ENCODE peak calls at places on chromosomes 2 and 18, in ten cellular contexts. P is stimulated activated CD8-positive, alpha-beta memory T cell treated with anti-CD3 and anti-CD28 coated beads, Interleukin-12 subunit alpha, Interleukin-12 subunit beta, amount 100 ng/mL, for 4 hours; Z is fibroblast of the conjunctiva; O is T-cell; V is AML-193; L is activated effector memory CD4-positive, alpha-beta T cell treated with Interleukin-2 at 50 U/mL for 16 hours; T is WERI-Rb-1; Q is mesothelial cell of epicardium; W is NCI-H2081; J is T-helper 17 cell. G is an unnamed sample.
A peak's percentile ranks its signal among the peaks of the same experiment; 100 is the strongest.

GRCh38 chr2:53075760-53076159 is 691.8 kb upstream of the CHAC2 start:
- DNase-seq in O (no peak), W (no peak), Q (peak; percentile 54), L (no peak), P (no peak), Z (no peak), V (no peak), T (no peak), J (no peak), G (no peak)

GRCh38 chr2:230902180-230902899 is 22.7 kb downstream of the GPR55 start:
- DNase-seq in L (peak; percentile 23), W (no peak), O (peak; percentile 49), P (no peak), T (peak; percentile 69), Z (peak; percentile 54), Q (no peak), V (peak; percentile 65), J (no peak), G (no peak)

GRCh38 chr2:17257194-17257909 is 260.9 kb downstream of the RAD51AP2 start:
- DNase-seq in L (no peak), J (no peak), Z (no peak), V (no peak), Q (no peak), T (no peak), O (no peak), P (no peak), W (no peak), G (peak; percentile 29)

GRCh38 chr2:235940330-235940729 is 227.9 kb downstream of the GBX2 start:
- DNase-seq in Z (peak; percentile 31), P (no peak), V (no peak), L (no peak), Q (no peak), O (no peak), W (no peak), T (no peak), J (no peak), G (peak; percentile 34)

GRCh38 chr2:16039823-16040222 is 99.5 kb downstream of the MYCN start:
- DNase-seq in J (no peak), W (no peak), O (no peak), Q (no peak), T (no peak), L (no peak), V (no peak), Z (no peak), P (no peak), G (no peak)

GRCh38 chr2:15584767-15585469 is 6.8 kb upstream of the DDX1 start:
- DNase-seq in T (no peak), V (no peak), W (no peak), O (no peak), P (no peak), J (no peak), L (no peak), Q (no peak), Z (no peak), G (no peak)

GRCh38 chr18:45106331-45106774 is 425.7 kb downstream of the SETBP1 start:
- DNase-seq in V (peak; percentile 81), Q (no peak), O (no peak), Z (no peak), T (no peak), J (no peak), L (no peak), P (peak; percentile 4), W (no peak), G (no peak)

GRCh38 chr2:237744613-237745249 is 53.8 kb upstream of the RBM44 start:
- DNase-seq in W (peak; percentile 44), V (no peak), O (peak; percentile 70), Q (peak; percentile 94), Z (no peak), L (peak; percentile 63), P (peak; percentile 56), T (peak; percentile 70), J (peak; percentile 65), G (peak; percentile 18)

GRCh38 chr2:158045362-158045761 is 56.3 kb upstream of the UPP2 start:
- DNase-seq in T (peak; percentile 33), Q (no peak), W (no peak), O (no peak), J (no peak), L (no peak), Z (no peak), P (no peak), V (peak; percentile 4), G (no peak)

GRCh38 chr18:74197705-74198341 is 49.5 kb downstream of the TIMM21 start:
- DNase-seq in Z (no peak), P (no peak), W (no peak), T (no peak), Q (no peak), J (no peak), O (no peak), L (no peak), V (no peak), G (no peak)

GRCh38 chr2:241859436-241860183 is 916 bp upstream of the PDCD1 start:
- DNase-seq in J (peak; percentile 33), O (no peak), P (peak; percentile 58), L (no peak), W (no peak), V (no peak), T (peak; percentile 47), Z (no peak), Q (no peak), G (no peak)

GRCh38 chr2:37211939-37212338 is 15.6 kb downstream of the CEBPZOS start:
- DNase-seq in P (no peak), V (no peak), L (no peak), Z (no peak), Q (no peak), T (no peak), O (no peak), J (no peak), W (no peak), G (no peak)

GRCh38 chr2:68292108-68292710 is 27.5 kb downstream of the CNRIP1 start:
- DNase-seq in P (no peak), V (peak; percentile 39), Z (peak; percentile 10), T (peak; percentile 27), L (no peak), W (no peak), Q (no peak), O (no peak), J (no peak), G (no peak)

GRCh38 chr2:133140620-133141019 is 427.6 kb downstream of the NCKAP5 start:
- DNase-seq in P (no peak), L (no peak), O (no peak), J (no peak), W (no peak), T (no peak), V (no peak), Z (no peak), Q (no peak), G (no peak)

GRCh38 chr2:136527560-136527959 is 237.8 kb upstream of the THSD7B start:
- DNase-seq in J (no peak), P (no peak), Z (no peak), T (no peak), Q (no peak), O (no peak), L (no peak), V (peak; percentile 15), W (no peak), G (no peak)

GRCh38 chr2:171100370-171100769 is 60.3 kb downstream of the TLK1 start:
- DNase-seq in L (no peak), O (no peak), W (no peak), V (no peak), J (no peak), P (no peak), Z (no peak), T (no peak), Q (no peak), G (no peak)

GRCh38 chr18:73807551-73808192 is 340.0 kb downstream of the FBXO15 start:
- DNase-seq in L (no peak), T (no peak), Q (no peak), O (no peak), P (no peak), Z (no peak), W (no peak), V (no peak), J (no peak), G (no peak)

GRCh38 chr2:120769076-120769786 is 33.6 kb downstream of the GLI2 start:
- DNase-seq in W (no peak), L (no peak), P (no peak), V (no peak), Z (no peak), T (no peak), J (no peak), Q (no peak), O (no peak), G (no peak)

GRCh38 chr2:64049633-64050220 is 30.5 kb upstream of the VPS54 start:
- DNase-seq in Q (peak; percentile 54), J (peak; percentile 34), L (peak; percentile 53), P (peak; percentile 41), Z (peak; percentile 40), T (peak; percentile 75), W (peak; percentile 69), V (peak; percentile 64), O (peak; percentile 68), G (peak; percentile 43)

GRCh38 chr2:153495725-153496124 is 17.2 kb upstream of the RPRM start:
- DNase-seq in L (no peak), W (no peak), V (no peak), Q (no peak), Z (no peak), T (no peak), P (no peak), O (no peak), J (no peak), G (no peak)

GRCh38 chr2:111938392-111938791 is 40.0 kb downstream of the MERTK start:
- DNase-seq in O (no peak), V (no peak), J (no peak), P (no peak), L (no peak), Z (no peak), Q (no peak), W (no peak), T (no peak), G (no peak)

GRCh38 chr18:57022716-57023115 is 124.2 kb upstream of the BOD1L2 start:
- DNase-seq in Q (no peak), W (no peak), P (no peak), Z (no peak), J (no peak), O (no peak), L (no peak), V (no peak), T (no peak), G (no peak)

GRCh38 chr2:241010531-241011295 is 12.3 kb downstream of the SNED1 start:
- DNase-seq in T (no peak), J (no peak), O (no peak), V (no peak), Z (no peak), L (no peak), W (no peak), P (no peak), Q (peak; percentile 37), G (no peak)

GRCh38 chr18:79433431-79433830 is 37.7 kb downstream of the NFATC1 start:
- DNase-seq in O (no peak), W (no peak), J (no peak), P (no peak), Q (no peak), T (no peak), V (no peak), L (no peak), Z (no peak), G (no peak)

GRCh38 chr18:48975817-48976649 is 25.3 kb upstream of the SMAD7 start:
- DNase-seq in V (no peak), P (peak; percentile 55), L (peak; percentile 40), Q (peak; percentile 69), W (no peak), J (peak; percentile 52), Z (no peak), T (peak; percentile 83), O (peak; percentile 26), G (peak; percentile 23)

GRCh38 chr2:96921561-96922303 is 51.9 kb upstream of the SEMA4C start:
- DNase-seq in Q (no peak), Z (no peak), V (no peak), T (no peak), W (no peak), J (no peak), L (no peak), P (no peak), O (no peak), G (no peak)

GRCh38 chr18:814300-815084 is 2.5 kb upstream of the YES1 start:
- DNase-seq in O (no peak), J (no peak), V (no peak), Z (no peak), L (no peak), T (no peak), Q (no peak), P (no peak), W (no peak), G (no peak)

GRCh38 chr18:27656167-27656778 is 471.2 kb upstream of the CHST9 start:
- DNase-seq in Q (no peak), Z (no peak), W (no peak), L (no peak), V (no peak), T (no peak), P (no peak), O (no peak), J (no peak), G (no peak)